ENCODE peak calls at places on chromosomes 5 and 9, in five cellular contexts. Q is fibroblast of mammary gland, M is caudate nucleus, P is DMS79 treated with DMSO at 0.1 percent for 48 hours, Y is left colon. O is an unnamed sample.

GRCh38 chr9:20319641-20320337 is 302.5 kb downstream of the MLLT3 start:
- DNase-seq in P (peak), Q (peak), M (no peak), Y (no peak), O (no peak)

GRCh38 chr5:6730407-6730806 is 17.2 kb downstream of the TENT4A start:
- DNase-seq in Y (peak), Q (no peak), P (no peak), M (no peak), O (no peak)

GRCh38 chr9:130450344-130451003 is 5.7 kb downstream of the ASS1 start:
- DNase-seq in M (no peak), Y (peak), P (peak), Q (no peak), O (peak)

GRCh38 chr9:15915711-15916110 is 362.9 kb downstream of the CCDC171 start:
- DNase-seq in Y (no peak), Q (peak), P (no peak), M (no peak), O (no peak)

GRCh38 chr5:139733698-139734491 is 61.7 kb upstream of the PSD2 start:
- DNase-seq in Y (peak), Q (no peak), M (peak), P (no peak), O (peak)

GRCh38 chr5:150595466-150596031 is 44.9 kb upstream of the SYNPO start:
- DNase-seq in Q (no peak), P (no peak), M (no peak), Y (no peak), O (no peak)

GRCh38 chr5:77175235-77175634 is 35.2 kb upstream of the PDE8B start:
- DNase-seq in Q (no peak), M (no peak), Y (no peak), P (no peak), O (no peak)

GRCh38 chr9:113929634-113930092 is 53.6 kb downstream of the ZNF618 start:
- DNase-seq in Y (no peak), M (no peak), P (no peak), Q (peak), O (peak)

GRCh38 chr9:3035594-3036389 is 191.9 kb upstream of the PUM3 start:
- DNase-seq in M (no peak), Y (no peak), Q (no peak), P (no peak), O (no peak)

GRCh38 chr5:68290260-68290674 is 74.7 kb downstream of the PIK3R1 start:
- DNase-seq in Y (peak), M (no peak), P (peak), Q (peak), O (peak)

GRCh38 chr5:33939863-33940262 is 3.7 kb downstream of the RXFP3 start:
- DNase-seq in Q (peak), Y (no peak), P (no peak), M (no peak), O (no peak)

GRCh38 chr5:181234116-181234454 is 9.6 kb downstream of the RACK1 start:
- DNase-seq in Q (no peak), P (no peak), Y (no peak), M (no peak), O (no peak)

GRCh38 chr5:150024241-150024984 is 23.9 kb downstream of the HMGXB3 start:
- DNase-seq in Y (no peak), M (no peak), Q (no peak), P (no peak), O (no peak)

GRCh38 chr5:77211013-77211690 is 672 bp downstream of the PDE8B start:
- DNase-seq in Q (no peak), P (peak), M (no peak), Y (no peak), O (no peak)

GRCh38 chr5:164235176-164235914 is 729.9 kb downstream of the MAT2B start:
- DNase-seq in Y (no peak), P (no peak), M (no peak), Q (peak), O (no peak)

GRCh38 chr5:41869739-41870620 is at the start of gene OXCT1:
- DNase-seq in Y (peak), P (peak), M (peak), Q (peak), O (peak)

GRCh38 chr5:163564321-163564924 is 59.0 kb downstream of the MAT2B start:
- DNase-seq in Q (peak), Y (peak), M (peak), P (no peak), O (peak)

GRCh38 chr9:3241290-3241689 is 284.5 kb downstream of the RFX3 start:
- DNase-seq in P (no peak), Q (peak), Y (no peak), M (no peak), O (no peak)

GRCh38 chr9:135461936-135462335 is 17.6 kb upstream of the PPP1R26 start:
- DNase-seq in M (no peak), Y (no peak), P (peak), Q (no peak), O (no peak)

GRCh38 chr9:100020121-100020780 is 78.5 kb downstream of the ERP44 start:
- DNase-seq in Q (peak), P (no peak), Y (no peak), M (no peak), O (no peak)

GRCh38 chr9:125760537-125760936 is 13.4 kb downstream of the PBX3 start:
- DNase-seq in Q (no peak), Y (no peak), P (peak), M (no peak), O (no peak)

GRCh38 chr9:38066167-38066906 is 2.7 kb downstream of the SHB start:
- DNase-seq in Q (no peak), M (no peak), Y (no peak), P (peak), O (no peak)

GRCh38 chr9:133112361-133113026 is 8.5 kb downstream of the RALGDS start:
- DNase-seq in M (no peak), Q (no peak), P (no peak), Y (peak), O (no peak)

GRCh38 chr5:93247126-93247525 is 333.9 kb downstream of the NR2F1-AS1 start:
- DNase-seq in P (no peak), Q (no peak), Y (no peak), M (no peak), O (no peak)

GRCh38 chr5:107524111-107524510 is 146.6 kb downstream of the EFNA5 start:
- DNase-seq in P (no peak), Y (no peak), Q (no peak), M (no peak), O (no peak)

GRCh38 chr9:91158946-91159345 is 202.8 kb downstream of the AUH start:
- DNase-seq in Q (no peak), Y (no peak), P (no peak), M (no peak), O (no peak)

GRCh38 chr9:109627042-109627441 is 128.9 kb upstream of the PTPN3 start:
- DNase-seq in Y (no peak), Q (no peak), P (no peak), M (no peak), O (no peak)

GRCh38 chr9:78253285-78253684 is 17.4 kb downstream of the CEP78 start:
- DNase-seq in M (no peak), Y (no peak), Q (no peak), P (no peak), O (no peak)

GRCh38 chr5:114898602-114899001 is 271.1 kb downstream of the TRIM36 start:
- DNase-seq in Q (no peak), M (no peak), P (no peak), Y (no peak), O (no peak)